ENCODE peak calls at places on chromosomes 12 and 14, in eight cellular contexts. V is K562; P is NT2/D1; W is mucosa of descending colon; K is CD4-positive, CD25-positive, alpha-beta regulatory T cell; G is GM23338; R is CD8-positive, alpha-beta T cell; U is ovary. X is an unnamed sample.

GRCh38 chr12:29743801-29744200 is 39.9 kb downstream of the TMTC1 start:
- DNase-seq in V (no peak), P (peak; percentile 56), W (no peak), K (no peak), G (peak; percentile 13), R (no peak), U (no peak), X (no peak)

GRCh38 chr14:54447231-54447692 is 6.1 kb upstream of the CNIH1 start:
- DNase-seq in V (no peak), P (no peak), W (peak; percentile 89), K (no peak), G (no peak), R (no peak), U (no peak), X (no peak)

GRCh38 chr14:67529947-67530935 is 2.8 kb upstream of the PLEKHH1 start:
- DNase-seq in V (no peak), P (no peak), W (no peak), K (no peak), G (no peak), R (no peak), U (no peak), X (no peak)

GRCh38 chr14:28294834-28295440 is 471.6 kb upstream of the FOXG1 start:
- DNase-seq in V (no peak), P (no peak), W (peak; percentile 3), K (no peak), G (peak; percentile 70), R (no peak), U (no peak), X (no peak)

GRCh38 chr14:24332094-24332983 is 2.5 kb downstream of the ADCY4 start:
- DNase-seq in V (peak; percentile 78), P (peak; percentile 30), W (peak; percentile 87), K (peak; percentile 89), G (peak; percentile 91), R (peak; percentile 84), U (peak; percentile 66), X (peak; percentile 71)

GRCh38 chr14:75229923-75230792 is 48.5 kb upstream of the FOS start:
- DNase-seq in V (peak; percentile 36), P (no peak), W (peak; percentile 72), K (peak; percentile 36), G (peak; percentile 70), R (peak; percentile 56), U (no peak), X (no peak)

GRCh38 chr12:7090222-7090998 is 1.8 kb downstream of the C1R start:
- DNase-seq in V (no peak), P (peak; percentile 99), W (no peak), K (no peak), G (peak; percentile 76), R (no peak), U (peak; percentile 53), X (no peak)

GRCh38 chr12:83826112-83826511 is 1086.5 kb downstream of the SLC6A15 start:
- DNase-seq in V (peak; percentile 17), P (peak; percentile 32), W (peak; percentile 27), K (no peak), G (peak; percentile 76), R (no peak), U (no peak), X (no peak)

GRCh38 chr14:61145258-61145902 is 135.8 kb downstream of the TMEM30B start:
- DNase-seq in V (no peak), P (no peak), W (no peak), K (no peak), G (no peak), R (no peak), U (no peak), X (peak; percentile 54)

GRCh38 chr12:90253674-90254181 is 545.1 kb upstream of the ATP2B1 start:
- DNase-seq in V (no peak), P (no peak), W (peak; percentile 69), K (peak; percentile 5), G (peak; percentile 35), R (peak; percentile 7), U (no peak), X (no peak)

GRCh38 chr14:67526676-67527459 is 6.2 kb upstream of the PLEKHH1 start:
- DNase-seq in V (peak; percentile 52), P (no peak), W (peak; percentile 78), K (peak; percentile 24), G (peak; percentile 89), R (peak; percentile 27), U (no peak), X (peak; percentile 39)

GRCh38 chr14:55267816-55268215 is 3.4 kb upstream of the FBXO34 start:
- DNase-seq in V (no peak), P (no peak), W (no peak), K (no peak), G (no peak), R (no peak), U (peak; percentile 54), X (no peak)

GRCh38 chr12:124646385-124647230 is 79.2 kb upstream of the NCOR2 start:
- DNase-seq in V (no peak), P (no peak), W (no peak), K (no peak), G (peak; percentile 32), R (peak; percentile 26), U (peak; percentile 62), X (no peak)

GRCh38 chr14:101405931-101406330 is 155.4 kb upstream of the DIO3 start:
- DNase-seq in V (no peak), P (no peak), W (no peak), K (no peak), G (no peak), R (no peak), U (no peak), X (no peak)
- H3K4me1 ChIP-seq in V (peaks cover 4% of the 10 kb centered on the region), P (no peaks in the 10 kb centered on the region), W (no peaks in the 10 kb centered on the region), K (no peaks in the 10 kb centered on the region), G (no peaks in the 10 kb centered on the region), R (no peaks in the 10 kb centered on the region), U (peaks cover 34% of the 10 kb centered on the region), X (no peaks in the 10 kb centered on the region)

GRCh38 chr12:12899530-12900380 is 8.4 kb downstream of the GPRC5A start:
- DNase-seq in V (no peak), P (no peak), W (no peak), K (no peak), G (no peak), R (no peak), U (no peak), X (no peak)

GRCh38 chr12:12898911-12899511 is 7.6 kb downstream of the GPRC5A start:
- DNase-seq in V (no peak), P (no peak), W (no peak), K (no peak), G (no peak), R (no peak), U (no peak), X (no peak)

GRCh38 chr12:12896261-12896660 is 4.9 kb downstream of the GPRC5A start:
- DNase-seq in V (no peak), P (no peak), W (no peak), K (no peak), G (no peak), R (no peak), U (no peak), X (no peak)

GRCh38 chr12:12897286-12897685 is 5.9 kb downstream of the GPRC5A start:
- DNase-seq in V (no peak), P (no peak), W (no peak), K (no peak), G (no peak), R (no peak), U (no peak), X (no peak)

DNA sequence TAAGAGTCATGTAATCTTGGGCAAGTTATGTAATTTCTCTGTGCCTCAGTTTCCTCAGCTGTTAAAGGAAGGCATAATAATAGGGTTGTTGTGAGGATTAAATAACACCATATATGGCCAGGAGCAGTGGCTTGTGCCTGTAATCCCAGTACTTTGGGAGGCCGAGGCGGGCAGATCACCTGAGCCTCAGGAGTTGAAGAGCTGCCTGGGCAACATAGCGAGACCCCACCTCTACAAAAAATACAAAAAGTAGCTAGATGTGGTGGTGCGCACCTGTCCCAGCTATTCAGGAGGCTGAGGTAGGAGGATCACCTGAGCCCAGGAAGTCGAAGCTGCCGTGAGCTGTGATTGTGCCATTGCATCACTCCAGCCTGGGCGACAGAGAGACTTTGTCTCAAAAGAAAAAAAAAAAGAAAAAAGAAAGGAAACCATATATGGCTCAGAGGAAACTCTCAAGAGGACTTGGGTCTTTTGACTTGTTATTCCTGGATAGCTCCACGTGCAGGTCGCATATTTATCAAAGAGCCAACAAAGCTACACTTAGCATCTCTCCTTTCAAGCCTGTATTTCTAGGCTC is 6.9 kb downstream of the GPRC5A start:
- DNase-seq in V (no peak), P (no peak), W (no peak), K (no peak), G (no peak), R (no peak), U (no peak), X (no peak)
- H3K4me1 ChIP-seq in V (no peaks in the 10 kb centered on the region), P (no peaks in the 10 kb centered on the region), W (peaks cover 13% of the 10 kb centered on the region), K (no peaks in the 10 kb centered on the region), G (no peaks in the 10 kb centered on the region), R (no peaks in the 10 kb centered on the region), U (peaks cover 21% of the 10 kb centered on the region), X (peaks cover 2% of the 10 kb centered on the region)

DNA sequence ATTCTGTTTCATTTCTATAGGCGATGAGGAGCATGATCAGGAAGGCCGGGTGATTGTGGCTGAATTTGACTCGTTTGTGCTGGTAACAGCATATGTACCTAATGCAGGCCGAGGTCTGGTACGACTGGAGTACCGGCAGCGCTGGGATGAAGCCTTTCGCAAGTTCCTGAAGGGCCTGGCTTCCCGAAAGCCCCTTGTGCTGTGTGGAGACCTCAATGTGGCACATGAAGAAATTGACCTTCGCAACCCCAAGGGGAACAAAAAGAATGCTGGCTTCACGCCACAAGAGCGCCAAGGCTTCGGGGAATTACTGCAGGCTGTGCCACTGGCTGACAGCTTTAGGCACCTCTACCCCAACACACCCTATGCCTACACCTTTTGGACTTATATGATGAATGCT is 1.9 kb downstream of the APEX1 start:
- DNase-seq in V (no peak), P (no peak), W (peak; percentile 29), K (no peak), G (no peak), R (no peak), U (no peak), X (no peak)
- H3K4me1 ChIP-seq in V (peaks cover 25% of the 10 kb centered on the region), P (peaks cover 16% of the 10 kb centered on the region), W (peaks cover 32% of the 10 kb centered on the region), K (peaks cover 51% of the 10 kb centered on the region), G (peaks cover 30% of the 10 kb centered on the region), R (peaks cover 45% of the 10 kb centered on the region), U (peaks cover 5% of the 10 kb centered on the region), X (peaks cover 2% of the 10 kb centered on the region)

GRCh38 chr12:122887817-122888212 is 8.1 kb downstream of the VPS37B start:
- DNase-seq in V (no peak), P (no peak), W (no peak), K (no peak), G (no peak), R (no peak), U (no peak), X (no peak)
- H3K4me1 ChIP-seq in V (peaks cover 40% of the 10 kb centered on the region), P (peaks cover 19% of the 10 kb centered on the region), W (peaks cover 76% of the 10 kb centered on the region), K (peaks cover 67% of the 10 kb centered on the region), G (peaks cover 26% of the 10 kb centered on the region), R (peaks cover 76% of the 10 kb centered on the region), U (peaks cover 16% of the 10 kb centered on the region), X (peaks cover 33% of the 10 kb centered on the region)

GRCh38 chr12:54430471-54431075 is 11.5 kb upstream of the ITGA5 start:
- DNase-seq in V (no peak), P (no peak), W (no peak), K (no peak), G (no peak), R (no peak), U (no peak), X (no peak)
- H3K4me1 ChIP-seq in V (peaks cover 27% of the 10 kb centered on the region), P (peaks cover 14% of the 10 kb centered on the region), W (peaks cover 12% of the 10 kb centered on the region), K (peaks cover 7% of the 10 kb centered on the region), G (peaks cover 33% of the 10 kb centered on the region), R (peaks cover 14% of the 10 kb centered on the region), U (peaks cover 6% of the 10 kb centered on the region), X (no peaks in the 10 kb centered on the region)